ENCODE peak calls at places on chromosome 14, in ten cellular contexts. X is T-helper 9 cell; V is AG08395; M is NCI-H510A treated with DMSO at 0.1 percent for 48 hours; G is NCI-H1105; B is CD4-positive, alpha-beta T cell; T is psoas muscle; J is NCI-H1092; W is activated naive CD4-positive, alpha-beta T cell; P is D341Med. Y is an unnamed sample.

GRCh38 chr14:66099931-66100330 is 386.2 kb upstream of the CCDC196 start:
- DNase-seq in V (no peak), T (no peak), J (no peak), P (no peak), X (no peak), G (no peak), W (no peak), B (no peak), M (no peak), Y (no peak)

GRCh38 chr14:79627058-79627457 is 584.2 kb downstream of the DIO2 start:
- DNase-seq in P (no peak), J (no peak), W (no peak), X (no peak), B (no peak), M (no peak), T (no peak), V (no peak), G (no peak), Y (no peak)

GRCh38 chr14:65361920-65362319 is 50.6 kb upstream of the FUT8 start:
- DNase-seq in G (no peak), B (no peak), P (no peak), J (no peak), W (no peak), X (no peak), T (peak), V (peak), M (peak), Y (no peak)

GRCh38 chr14:71931492-71932228 is 569 bp upstream of the RGS6 start:
- DNase-seq in M (peak), V (no peak), P (peak), G (no peak), T (peak), B (no peak), J (no peak), X (no peak), W (no peak), Y (no peak)

GRCh38 chr14:20219033-20219432 is 4.5 kb upstream of the OR11H6 start:
- DNase-seq in P (no peak), J (no peak), T (no peak), V (no peak), M (no peak), W (no peak), X (no peak), G (no peak), B (no peak), Y (no peak)

GRCh38 chr14:105507247-105507646 is 16.2 kb downstream of the TEDC1 start:
- DNase-seq in X (no peak), M (no peak), B (no peak), W (no peak), P (no peak), T (peak), V (no peak), J (no peak), G (no peak), Y (no peak)

GRCh38 chr14:57875296-57875695 is 9.4 kb upstream of the SLC35F4 start:
- DNase-seq in G (no peak), J (no peak), P (no peak), B (no peak), T (no peak), M (no peak), W (no peak), V (no peak), X (no peak), Y (no peak)

GRCh38 chr14:71418591-71419245 is 511.5 kb downstream of the PCNX1 start:
- DNase-seq in J (no peak), T (no peak), P (no peak), B (no peak), V (no peak), W (no peak), X (no peak), G (no peak), M (no peak), Y (no peak)

GRCh38 chr14:91228112-91229004 is 16.1 kb downstream of the GPR68 start:
- DNase-seq in X (peak), G (no peak), B (peak), W (peak), V (no peak), T (no peak), M (no peak), P (no peak), J (no peak), Y (peak)

GRCh38 chr14:99468081-99468480 is 12.6 kb downstream of the SETD3 start:
- DNase-seq in P (no peak), B (no peak), V (no peak), X (no peak), T (no peak), M (no peak), G (no peak), W (no peak), J (no peak), Y (no peak)